ENCODE peak calls at places on chromosomes 12 and 14, in eight cellular contexts. Y is right lobe of liver, P is suprapubic skin, H is left lung, K is neural progenitor cell, Q is thoracic aorta, I is OCI-LY7, U is esophagus muscularis mucosa. C is an unnamed sample. For H3K4me1, the result is how much of the 10 kb centered on the place peaks cover.

GRCh38 chr12:122421815-122422737 is at the start of gene CLIP1:
- DNase-seq in Y (peak), P (peak), H (peak), K (peak), Q (no peak), I (peak), U (peak), C (peak)

GRCh38 chr14:88791629-88792571 is 853 bp downstream of the EML5 start:
- DNase-seq in Y (peak), P (peak), H (peak), K (peak), Q (no peak), I (peak), U (no peak), C (no peak)

GRCh38 chr12:86959766-86960458 is 703.7 kb upstream of the MGAT4C start:
- DNase-seq in Y (no peak), P (no peak), H (no peak), K (no peak), Q (no peak), I (no peak), U (no peak), C (no peak)

GRCh38 chr12:45215419-45216296 is at the start of gene ANO6:
- DNase-seq in Y (peak), P (peak), H (peak), K (peak), Q (peak), I (peak), U (peak), C (peak)

GRCh38 chr12:113762155-113762848 is 203.8 kb downstream of the RBM19 start:
- DNase-seq in Y (no peak), P (no peak), H (no peak), K (peak), Q (no peak), I (no peak), U (no peak), C (no peak)

GRCh38 chr12:96886998-96887677 is 19.9 kb upstream of the NEDD1 start:
- DNase-seq in Y (no peak), P (no peak), H (no peak), K (no peak), Q (no peak), I (no peak), U (no peak), C (no peak)

GRCh38 chr14:55926007-55926406 is 192.2 kb upstream of the PELI2 start:
- DNase-seq in Y (no peak), P (no peak), H (no peak), K (no peak), Q (no peak), I (no peak), U (no peak), C (no peak)

GRCh38 chr12:104133861-104134260 is 4.1 kb downstream of the NFYB start:
- DNase-seq in Y (no peak), P (no peak), H (no peak), K (no peak), Q (no peak), I (no peak), U (no peak), C (no peak)

GRCh38 chr12:16325426-16325825 is 22.0 kb upstream of the MGST1 start:
- DNase-seq in Y (no peak), P (no peak), H (no peak), K (no peak), Q (no peak), I (no peak), U (no peak), C (no peak)

GRCh38 chr12:112007945-112008344 is 5.0 kb downstream of the TMEM116 start:
- DNase-seq in Y (no peak), P (no peak), H (peak), K (no peak), Q (no peak), I (no peak), U (no peak), C (no peak)

GRCh38 chr12:112004041-112004440 is 8.9 kb downstream of the TMEM116 start:
- DNase-seq in Y (no peak), P (no peak), H (no peak), K (no peak), Q (no peak), I (no peak), U (no peak), C (no peak)

GRCh38 chr12:112001555-112001954 is 11.4 kb downstream of the TMEM116 start:
- DNase-seq in Y (no peak), P (no peak), H (no peak), K (no peak), Q (no peak), I (no peak), U (no peak), C (no peak)

GRCh38 chr12:112008918-112009317 is 4.0 kb downstream of the TMEM116 start:
- DNase-seq in Y (no peak), P (no peak), H (no peak), K (no peak), Q (no peak), I (no peak), U (no peak), C (no peak)

GRCh38 chr12:112005419-112006395 is 7.3 kb downstream of the TMEM116 start:
- DNase-seq in Y (no peak), P (no peak), H (peak), K (peak), Q (no peak), I (no peak), U (no peak), C (no peak)
- H3K4me1 ChIP-seq in Y (under half), P (under half), H (under half), K (under half), Q (under half), I (under half), U (under half), C (under half)

GRCh38 chr12:88432536-88433462 is 147.5 kb downstream of the KITLG start:
- DNase-seq in Y (no peak), P (no peak), H (no peak), K (no peak), Q (no peak), I (no peak), U (no peak), C (no peak)
- H3K27ac ChIP-seq in Y (no peak), P (no peak), H (peak), K (no peak), Q (no peak), I (no peak), U (peak), C (no peak)

DNA sequence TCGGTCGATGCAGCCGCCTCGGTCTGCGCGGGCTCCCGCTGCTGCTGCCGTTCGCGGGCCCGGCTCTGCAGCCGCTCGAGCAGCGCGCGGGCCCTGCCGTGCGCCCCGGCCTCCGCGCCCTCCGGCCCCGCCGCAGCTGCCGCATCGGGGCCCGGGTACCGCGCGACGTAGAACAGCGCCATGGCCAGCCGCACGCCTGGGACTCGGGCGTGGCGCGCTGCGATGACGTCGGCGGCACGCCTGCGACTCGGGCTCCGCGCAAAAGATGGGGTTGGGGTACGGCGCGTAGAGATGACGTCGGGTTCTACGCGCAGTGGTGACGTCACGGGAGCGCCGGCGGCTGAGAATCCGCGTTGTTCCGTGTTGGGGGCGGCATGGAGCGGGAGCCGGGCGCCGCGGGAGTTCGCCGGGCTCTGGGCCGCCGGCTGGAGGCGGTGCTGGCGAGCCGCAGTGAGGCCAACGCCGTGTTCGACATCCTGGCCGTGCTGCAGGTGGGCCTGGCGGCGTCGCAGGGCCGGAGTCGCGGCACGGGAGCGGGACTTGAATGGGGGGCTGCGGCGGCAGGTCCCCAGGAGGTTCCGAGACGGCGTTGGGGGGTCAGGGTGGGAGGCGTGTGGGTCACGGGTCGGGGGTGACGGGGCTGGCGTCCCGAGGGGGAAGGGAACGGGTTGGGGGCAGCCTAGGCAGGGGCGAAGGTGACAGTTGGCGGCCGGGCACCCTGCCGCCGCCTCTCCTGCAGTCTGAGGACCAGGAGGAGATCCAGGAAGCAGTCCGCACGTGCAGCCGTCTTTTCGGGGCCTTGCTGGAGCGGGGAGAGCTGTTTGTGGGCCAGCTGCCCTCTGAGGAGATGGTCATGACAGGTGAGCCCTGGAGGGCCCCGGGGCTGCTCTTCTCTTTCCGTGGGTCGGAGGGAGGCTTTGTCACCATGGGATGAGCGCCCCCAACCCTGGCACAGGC is at the start of the genes DDX51 and NOC4L:
- DNase-seq in Y (peak), P (peak), H (peak), K (peak), Q (peak), I (peak), U (peak), C (peak)
- TF ChIP-seq CTCF in Y (no peak), P (no peak), H (no peak), K (no peak), Q (no peak), I (no peak), U (peak), C (no peak)

DNA sequence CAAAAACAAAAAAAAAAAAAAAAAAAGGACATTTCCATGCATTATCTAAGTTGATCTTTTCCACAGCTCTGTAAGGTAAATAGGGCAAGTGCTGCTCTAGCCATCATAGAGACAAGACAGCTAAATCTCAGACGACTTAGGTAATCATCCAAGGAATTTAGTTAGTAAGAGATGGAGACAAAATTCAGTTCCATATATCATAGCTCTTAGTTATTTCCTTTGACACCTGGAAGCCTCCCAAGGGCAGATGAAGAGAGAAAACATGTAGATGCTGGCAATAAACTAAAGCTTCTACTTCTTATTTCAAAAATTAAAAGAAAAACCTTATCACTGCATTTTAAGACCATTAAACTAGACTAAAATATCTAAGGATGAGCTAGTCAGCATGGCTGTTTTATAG is 48.6 kb downstream of the ST8SIA1 start:
- DNase-seq in Y (no peak), P (no peak), H (no peak), K (no peak), Q (no peak), I (no peak), U (no peak), C (no peak)
- H3K4me1 ChIP-seq in Y (under half), P (under half), H (under half), K (under half), Q (under half), I (under half), U (under half), C (under half)

GRCh38 chr12:53623986-53624385 is 2.2 kb downstream of the ATF7 start:
- DNase-seq in Y (peak), P (no peak), H (no peak), K (no peak), Q (no peak), I (no peak), U (no peak), C (no peak)
- H3K27ac ChIP-seq in Y (peak), P (peak), H (peak), K (no peak), Q (peak), I (peak), U (peak), C (peak)

GRCh38 chr14:60188696-60189095 is 23.5 kb upstream of the DHRS7 start:
- DNase-seq in Y (no peak), P (no peak), H (no peak), K (no peak), Q (no peak), I (no peak), U (no peak), C (no peak)

GRCh38 chr14:60183138-60183537 is 17.9 kb upstream of the DHRS7 start:
- DNase-seq in Y (no peak), P (no peak), H (no peak), K (no peak), Q (no peak), I (peak), U (no peak), C (no peak)

GRCh38 chr14:60183724-60184596 is 18.8 kb upstream of the DHRS7 start:
- DNase-seq in Y (no peak), P (no peak), H (no peak), K (peak), Q (no peak), I (peak), U (no peak), C (no peak)

GRCh38 chr14:60188115-60188514 is 22.9 kb upstream of the DHRS7 start:
- DNase-seq in Y (no peak), P (no peak), H (no peak), K (no peak), Q (no peak), I (peak), U (no peak), C (no peak)

DNA sequence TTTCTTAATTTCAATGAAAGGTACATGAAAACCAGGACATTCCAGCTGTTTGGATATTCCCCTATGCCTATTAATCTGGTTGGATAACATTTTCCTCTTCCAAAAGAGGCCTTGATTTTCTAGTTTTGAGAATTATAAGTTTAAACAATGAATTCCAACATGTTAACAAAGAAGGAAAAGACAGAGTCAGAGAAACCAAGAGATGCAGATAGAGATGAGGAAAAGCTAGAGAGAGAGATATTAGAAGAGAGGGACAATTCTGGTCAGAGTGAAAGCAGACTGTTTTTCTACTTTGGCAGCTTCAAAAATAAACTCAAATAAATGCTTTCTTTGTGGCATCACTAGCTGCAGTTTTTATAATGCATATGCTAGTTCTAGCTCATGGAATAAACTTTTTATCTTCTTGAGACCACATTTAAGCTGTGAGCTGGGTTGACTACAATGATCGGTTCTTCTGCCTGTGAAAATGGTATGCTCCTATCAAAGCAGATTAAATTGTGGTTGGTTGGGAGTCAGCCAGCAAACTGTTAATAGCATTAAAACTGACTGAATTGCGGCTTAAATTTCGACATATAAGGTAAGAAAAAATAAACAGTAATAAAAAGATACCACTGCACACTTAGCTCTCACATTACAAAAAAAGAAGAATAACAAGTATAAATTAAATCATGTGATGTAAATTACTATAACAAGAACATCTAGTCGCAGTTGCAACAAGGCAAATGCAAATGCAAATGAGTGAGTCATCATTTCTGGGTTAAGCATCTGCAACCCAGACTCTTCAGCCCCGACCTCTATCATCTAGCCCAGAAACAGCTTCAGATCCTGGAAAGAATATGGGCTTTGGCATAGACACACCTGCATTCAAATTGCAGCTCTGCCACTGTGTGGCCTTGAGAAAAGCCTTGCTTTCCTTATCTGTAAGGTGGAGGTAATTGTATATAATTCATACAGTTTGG is 19.7 kb upstream of the DHRS7 start:
- DNase-seq in Y (no peak), P (no peak), H (no peak), K (no peak), Q (no peak), I (peak), U (no peak), C (no peak)
- TF ChIP-seq CTCF in Y (no peak), P (no peak), H (no peak), K (no peak), Q (no peak), I (peak), U (no peak), C (no peak)

GRCh38 chr14:34437729-34438080 is 24.3 kb downstream of the SPTSSA start:
- DNase-seq in Y (no peak), P (no peak), H (no peak), K (no peak), Q (no peak), I (no peak), U (no peak), C (no peak)

GRCh38 chr14:34436960-34437728 is 24.9 kb downstream of the SPTSSA start:
- DNase-seq in Y (no peak), P (no peak), H (no peak), K (no peak), Q (no peak), I (no peak), U (no peak), C (no peak)

GRCh38 chr14:34438438-34438837 is 23.6 kb downstream of the SPTSSA start:
- DNase-seq in Y (no peak), P (no peak), H (no peak), K (no peak), Q (no peak), I (no peak), U (no peak), C (no peak)

GRCh38 chr14:34436118-34436905 is 25.7 kb downstream of the SPTSSA start:
- DNase-seq in Y (no peak), P (no peak), H (no peak), K (no peak), Q (no peak), I (peak), U (no peak), C (no peak)

GRCh38 chr14:34439090-34439489 is 22.9 kb downstream of the SPTSSA start:
- DNase-seq in Y (no peak), P (no peak), H (no peak), K (no peak), Q (no peak), I (no peak), U (no peak), C (no peak)
- H3K4me1 ChIP-seq in Y (under half), P (under half), H (under half), K (under half), Q (under half), I (under half), U (under half), C (under half)

DNA sequence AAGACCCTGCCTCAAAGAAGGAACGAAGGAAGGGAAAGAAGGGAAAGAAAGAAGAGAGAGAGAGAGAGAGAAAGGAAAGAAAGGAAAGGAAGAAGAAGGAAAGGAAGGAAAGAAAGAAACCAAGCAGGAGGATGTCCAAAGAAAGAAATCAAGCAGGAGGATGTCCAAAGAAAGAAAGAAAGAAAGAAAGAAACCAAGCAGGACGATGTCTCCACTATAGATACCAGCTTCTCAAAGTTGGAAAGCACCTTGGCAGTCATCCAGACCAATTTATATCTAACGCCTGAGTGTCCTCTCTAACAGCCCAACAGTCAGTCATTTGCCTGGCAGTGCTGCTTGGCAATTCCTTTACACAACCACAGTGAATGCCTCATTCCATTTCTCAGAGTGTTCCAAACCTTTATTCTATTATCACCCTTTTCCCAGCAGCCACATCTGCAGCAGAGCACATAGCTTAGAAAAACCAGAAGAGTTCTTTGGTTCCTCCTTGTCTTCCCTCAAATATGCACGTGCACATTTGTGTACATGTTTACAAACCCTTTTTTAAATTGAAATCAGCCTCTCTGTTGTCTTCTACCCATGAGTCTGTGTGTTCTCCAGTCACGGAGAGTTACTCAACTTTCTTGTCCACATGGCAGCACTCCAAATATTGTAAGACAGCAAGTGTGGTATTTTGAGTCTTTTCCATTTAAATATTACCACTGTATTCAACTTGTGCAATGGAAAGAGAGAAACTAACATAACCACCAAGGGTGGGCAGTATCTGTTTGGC is 138.4 kb downstream of the STXBP6 start:
- DNase-seq in Y (no peak), P (no peak), H (no peak), K (no peak), Q (no peak), I (no peak), U (no peak), C (no peak)
- H3K27ac ChIP-seq in Y (no peak), P (no peak), H (no peak), K (no peak), Q (no peak), I (no peak), U (peak), C (no peak)

DNA sequence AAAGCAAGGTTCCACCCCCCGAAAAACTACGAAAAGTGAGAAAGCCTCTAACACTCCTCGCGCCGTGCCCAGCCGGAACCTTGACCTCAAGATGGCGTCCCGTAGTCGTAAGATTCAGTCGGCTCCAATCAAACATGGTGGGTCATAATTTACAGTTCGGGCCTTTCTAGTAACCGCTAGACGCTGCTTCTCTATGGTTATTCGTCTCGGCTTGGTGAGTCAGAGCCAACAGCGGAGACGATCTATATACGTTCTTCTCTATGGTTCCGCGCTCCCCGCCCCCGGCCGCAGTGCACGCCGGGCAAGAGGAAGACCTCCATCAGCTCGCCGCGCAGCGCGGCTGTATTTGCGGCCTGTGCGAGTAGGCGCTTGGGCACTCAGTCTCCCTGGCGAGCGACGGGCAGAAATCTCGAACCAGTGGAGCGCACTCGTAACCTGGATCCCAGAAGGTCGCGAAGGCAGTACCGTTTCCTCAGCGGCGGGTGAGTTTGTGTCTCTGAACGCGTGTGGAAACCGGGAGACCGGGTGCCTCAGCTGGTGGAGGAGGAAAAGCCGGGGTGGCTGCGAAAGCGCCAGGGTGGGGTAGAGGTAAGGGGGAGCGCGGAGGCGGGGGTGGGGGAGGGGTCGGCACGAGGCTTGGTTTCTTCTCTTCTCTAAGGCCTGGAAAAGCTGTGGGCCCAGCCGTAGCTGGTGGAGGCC is at the start of gene RBM25:
- DNase-seq in Y (peak), P (peak), H (peak), K (peak), Q (peak), I (peak), U (peak), C (peak)
- TF ChIP-seq CTCF in Y (no peak), P (no peak), H (no peak), K (peak), Q (no peak), I (no peak), U (peak), C (no peak)

GRCh38 chr12:68449196-68449595 is 117.0 kb upstream of the MDM1 start:
- DNase-seq in Y (no peak), P (no peak), H (no peak), K (no peak), Q (no peak), I (no peak), U (no peak), C (no peak)
- H3K4me1 ChIP-seq in Y (under half), P (under half), H (half or more), K (under half), Q (under half), I (under half), U (under half), C (under half)

C was measured in right atrium auricular region.